ENCODE peak calls at places on chromosome 4, in nine cellular contexts. D is mesenteric fat pad; A is prostate gland; B is AG10803; L is stimulated activated naive CD4-positive, alpha-beta T cell; P is left kidney; T is M059J; Y is lung microvascular endothelial cell; N is T-cell. K is an unnamed sample.

GRCh38 chr4:1207603-1208265 is 35.4 kb upstream of the SPON2 start:
- DNase-seq in D (peak; percentile 9), B (peak; percentile 80), L (no peak), T (peak; percentile 24), P (peak; percentile 90), Y (no peak), A (no peak), N (no peak), K (peak; percentile 77)

GRCh38 chr4:154465085-154465484 is 26.5 kb downstream of the DCHS2 start:
- DNase-seq in A (no peak), T (peak; percentile 77), B (peak; percentile 10), L (no peak), Y (no peak), D (no peak), N (no peak), P (no peak), K (no peak)

GRCh38 chr4:19437008-19437407 is 814.7 kb upstream of the SLIT2 start:
- DNase-seq in B (no peak), D (no peak), L (no peak), N (no peak), A (no peak), P (no peak), T (no peak), Y (no peak), K (no peak)

GRCh38 chr4:155600246-155600645 is 66.4 kb upstream of the GUCY1A1 start:
- DNase-seq in L (no peak), A (no peak), B (no peak), D (no peak), N (no peak), T (peak; percentile 70), Y (no peak), P (no peak), K (no peak)

GRCh38 chr4:108700358-108700757 is 50.0 kb downstream of the OSTC start:
- DNase-seq in N (no peak), B (peak; percentile 86), P (no peak), Y (peak; percentile 35), L (no peak), T (peak; percentile 78), A (no peak), D (no peak), K (no peak)

GRCh38 chr4:172725581-172725980 is 443.0 kb upstream of the GALNT7 start:
- DNase-seq in N (no peak), T (no peak), Y (no peak), P (no peak), B (peak; percentile 9), A (no peak), L (no peak), D (no peak), K (no peak)

GRCh38 chr4:1003271-1004070 is 8.0 kb upstream of the FGFRL1 start:
- DNase-seq in L (no peak), A (no peak), N (no peak), D (no peak), B (no peak), Y (no peak), P (no peak), T (no peak), K (no peak)

GRCh38 chr4:826508-827208 is 729 bp upstream of the CPLX1 start:
- DNase-seq in N (no peak), Y (no peak), A (no peak), P (peak; percentile 46), T (no peak), L (no peak), B (no peak), D (peak; percentile 77), K (peak; percentile 59)

GRCh38 chr4:99437686-99438577 is 2.8 kb upstream of the ADH7 start:
- DNase-seq in N (no peak), Y (no peak), D (no peak), B (no peak), P (peak; percentile 17), T (no peak), A (peak; percentile 38), L (no peak), K (no peak)

GRCh38 chr4:140238353-140239041 is 84.5 kb upstream of the MAML3 start:
- DNase-seq in B (peak; percentile 91), P (peak; percentile 64), N (no peak), Y (no peak), A (peak; percentile 63), D (peak; percentile 95), T (peak; percentile 27), L (no peak), K (peak; percentile 91)

GRCh38 chr4:142516686-142517145 is 329.4 kb downstream of the INPP4B start:
- DNase-seq in L (no peak), P (no peak), Y (peak; percentile 7), N (no peak), T (peak; percentile 84), D (no peak), B (peak; percentile 94), A (no peak), K (no peak)

GRCh38 chr4:33060873-33061542 is 2340.8 kb downstream of the PCDH7 start:
- DNase-seq in P (peak; percentile 81), D (no peak), T (peak; percentile 30), Y (no peak), N (no peak), A (no peak), L (no peak), B (peak; percentile 52), K (no peak)

GRCh38 chr4:112274959-112275358 is 10.7 kb downstream of the TIFA start:
- DNase-seq in D (no peak), L (no peak), A (no peak), T (no peak), P (no peak), B (no peak), Y (no peak), N (no peak), K (no peak)

GRCh38 chr4:84224522-84224921 is 274.6 kb downstream of the NKX6-1 start:
- DNase-seq in L (no peak), T (no peak), N (no peak), Y (no peak), B (no peak), D (no peak), A (no peak), P (no peak), K (no peak)

GRCh38 chr4:187380181-187380581 is 615.4 kb upstream of the ZFP42 start:
- DNase-seq in T (no peak), N (no peak), L (no peak), D (no peak), A (no peak), B (no peak), Y (no peak), P (no peak), K (no peak)

GRCh38 chr4:77994194-77994721 is 62.9 kb upstream of the FRAS1 start:
- DNase-seq in T (peak; percentile 29), A (peak; percentile 43), B (peak; percentile 66), Y (peak; percentile 58), P (peak; percentile 92), L (no peak), D (no peak), N (no peak), K (no peak)

GRCh38 chr4:76624271-76624681 is 189.2 kb downstream of the SHROOM3 start:
- DNase-seq in D (no peak), B (peak; percentile 98), L (no peak), A (no peak), T (peak; percentile 97), N (no peak), Y (no peak), P (peak; percentile 90), K (no peak)

GRCh38 chr4:146488495-146489174 is 33.1 kb downstream of the SLC10A7 start:
- DNase-seq in Y (no peak), L (no peak), T (peak; percentile 35), N (peak; percentile 4), A (no peak), B (peak; percentile 16), P (peak; percentile 7), D (no peak), K (no peak)

GRCh38 chr4:156992943-156993342 is 21.3 kb upstream of the PDGFC start:
- DNase-seq in N (no peak), P (no peak), B (no peak), Y (no peak), T (no peak), L (no peak), D (no peak), A (no peak), K (no peak)

GRCh38 chr4:137514401-137515116 is 17.7 kb downstream of the PCDH18 start:
- DNase-seq in L (no peak), B (peak; percentile 69), A (no peak), D (no peak), N (no peak), Y (no peak), P (no peak), T (no peak), K (no peak)

GRCh38 chr4:129144755-129145206 is 48.8 kb downstream of the C4orf33 start:
- DNase-seq in D (no peak), Y (peak; percentile 93), L (no peak), A (no peak), T (no peak), B (no peak), N (no peak), P (no peak), K (no peak)

GRCh38 chr4:53705151-53705764 is 114.0 kb upstream of the LNX1 start:
- DNase-seq in P (no peak), Y (no peak), B (no peak), L (no peak), T (no peak), A (no peak), N (no peak), D (no peak), K (no peak)

GRCh38 chr4:87805971-87806370 is 6.6 kb downstream of the IBSP start:
- DNase-seq in A (no peak), L (no peak), N (no peak), T (peak; percentile 22), P (no peak), D (no peak), B (peak; percentile 51), Y (no peak), K (no peak)

GRCh38 chr4:132065940-132066495 is 1083.1 kb upstream of the PCDH10 start:
- DNase-seq in D (no peak), A (no peak), Y (no peak), N (no peak), B (no peak), T (peak; percentile 0), L (no peak), P (no peak), K (no peak)

GRCh38 chr4:87804871-87805270 is 5.5 kb downstream of the IBSP start:
- DNase-seq in P (no peak), N (no peak), L (no peak), T (no peak), B (no peak), D (no peak), Y (no peak), A (no peak), K (no peak)

GRCh38 chr4:6834867-6835266 is 52.3 kb downstream of the KIAA0232 start:
- DNase-seq in L (no peak), Y (no peak), D (no peak), P (no peak), T (peak; percentile 41), B (peak; percentile 13), N (no peak), A (no peak), K (no peak)

GRCh38 chr4:23789765-23790164 is 100.1 kb downstream of the PPARGC1A start:
- DNase-seq in N (no peak), T (peak; percentile 97), L (no peak), P (peak; percentile 76), A (no peak), B (peak; percentile 87), D (no peak), Y (peak; percentile 48), K (peak; percentile 82)

GRCh38 chr4:29708473-29708872 is 1011.7 kb upstream of the PCDH7 start:
- DNase-seq in A (no peak), L (no peak), P (no peak), B (no peak), N (no peak), D (no peak), Y (no peak), T (peak; percentile 84), K (no peak)

GRCh38 chr4:124713213-124713592 is 671 bp upstream of the ANKRD50 start:
- DNase-seq in L (peak; percentile 3), B (peak; percentile 82), T (peak; percentile 69), P (peak; percentile 94), A (peak; percentile 13), Y (peak; percentile 79), D (peak; percentile 89), N (no peak), K (peak; percentile 81)

GRCh38 chr4:128757712-128758111 is 51.8 kb upstream of the JADE1 start:
- DNase-seq in T (peak; percentile 33), L (no peak), P (peak; percentile 83), B (peak; percentile 3), A (peak; percentile 65), D (no peak), N (no peak), Y (no peak), K (no peak)

GRCh38 chr4:41156574-41156973 is 57.8 kb downstream of the APBB2 start:
- DNase-seq in Y (no peak), P (no peak), L (no peak), B (no peak), D (no peak), T (peak; percentile 93), N (no peak), A (no peak), K (no peak)